ENCODE peak calls at places on chromosomes 7 and 10, in ten cellular contexts. T is thyroid gland, U is ovary, X is IMR-90, W is GM12878, E is stomach, I is HepG2, G is A549, A is upper lobe of left lung, Y is H54. P is an unnamed sample.
A peak's percentile ranks its signal among the peaks of the same experiment; 100 is the strongest.

GRCh38 chr7:75624134-75624832 is 114.5 kb downstream of the HIP1 start:
- DNase-seq in T (peak; percentile 56), W (no peak), Y (no peak), A (no peak), E (peak; percentile 42), G (no peak), I (no peak), X (peak; percentile 72), U (peak; percentile 37), P (no peak)

GRCh38 chr10:93680414-93681047 is 21.9 kb downstream of the FRA10AC1 start:
- DNase-seq in W (no peak), X (peak; percentile 37), G (peak; percentile 69), Y (no peak), U (no peak), T (no peak), A (no peak), I (peak; percentile 38), E (no peak), P (peak; percentile 36)

GRCh38 chr10:22280078-22280477 is 36.1 kb upstream of the COMMD3 start:
- DNase-seq in W (no peak), Y (no peak), U (no peak), E (no peak), T (no peak), I (no peak), G (no peak), X (no peak), A (no peak), P (no peak)

GRCh38 chr10:80769700-80770160 is 232.0 kb downstream of the SH2D4B start:
- DNase-seq in G (no peak), E (no peak), T (no peak), X (no peak), U (no peak), W (no peak), A (no peak), I (no peak), Y (no peak), P (no peak)

GRCh38 chr7:96143495-96144259 is 178.2 kb downstream of the SLC25A13 start:
- DNase-seq in T (no peak), I (no peak), E (no peak), X (no peak), W (no peak), Y (no peak), U (no peak), A (no peak), G (no peak), P (no peak)

GRCh38 chr10:48446785-48447184 is 140.3 kb downstream of the MAPK8 start:
- DNase-seq in E (peak; percentile 21), W (no peak), U (no peak), Y (peak; percentile 1), A (no peak), X (no peak), I (no peak), T (no peak), G (no peak), P (no peak)

GRCh38 chr7:49775065-49775948 is 1.9 kb downstream of the VWC2 start:
- DNase-seq in Y (no peak), U (peak; percentile 46), A (peak; percentile 86), T (peak; percentile 48), I (no peak), X (no peak), W (no peak), E (no peak), G (no peak), P (no peak)

GRCh38 chr7:104985259-104985617 is 28.8 kb upstream of the KMT2E start:
- DNase-seq in A (no peak), I (no peak), G (no peak), W (no peak), T (no peak), Y (no peak), E (no peak), U (no peak), X (no peak), P (no peak)

GRCh38 chr10:73517166-73517888 is 21.5 kb upstream of the PPP3CB start:
- DNase-seq in Y (no peak), W (no peak), T (no peak), I (no peak), E (no peak), U (no peak), G (no peak), A (no peak), X (peak; percentile 51), P (no peak)

GRCh38 chr10:22620929-22621328 is 93.4 kb downstream of the PIP4K2A start:
- DNase-seq in Y (no peak), X (peak; percentile 28), G (no peak), W (no peak), I (no peak), A (no peak), T (no peak), U (no peak), E (no peak), P (no peak)

GRCh38 chr7:4805110-4805978 is 29.9 kb downstream of the AP5Z1 start:
- DNase-seq in W (no peak), E (no peak), I (no peak), Y (peak; percentile 74), G (no peak), X (no peak), A (peak; percentile 59), T (no peak), U (no peak), P (no peak)

GRCh38 chr10:71520042-71520441 is 123.3 kb downstream of the CDH23 start:
- DNase-seq in T (no peak), G (no peak), W (no peak), U (no peak), A (no peak), E (no peak), I (no peak), Y (no peak), X (peak; percentile 3), P (no peak)

GRCh38 chr7:52719677-52720076 is 315.8 kb upstream of the POM121L12 start:
- DNase-seq in W (no peak), E (no peak), A (no peak), X (no peak), I (no peak), G (no peak), U (no peak), T (no peak), Y (no peak), P (no peak)

DNA sequence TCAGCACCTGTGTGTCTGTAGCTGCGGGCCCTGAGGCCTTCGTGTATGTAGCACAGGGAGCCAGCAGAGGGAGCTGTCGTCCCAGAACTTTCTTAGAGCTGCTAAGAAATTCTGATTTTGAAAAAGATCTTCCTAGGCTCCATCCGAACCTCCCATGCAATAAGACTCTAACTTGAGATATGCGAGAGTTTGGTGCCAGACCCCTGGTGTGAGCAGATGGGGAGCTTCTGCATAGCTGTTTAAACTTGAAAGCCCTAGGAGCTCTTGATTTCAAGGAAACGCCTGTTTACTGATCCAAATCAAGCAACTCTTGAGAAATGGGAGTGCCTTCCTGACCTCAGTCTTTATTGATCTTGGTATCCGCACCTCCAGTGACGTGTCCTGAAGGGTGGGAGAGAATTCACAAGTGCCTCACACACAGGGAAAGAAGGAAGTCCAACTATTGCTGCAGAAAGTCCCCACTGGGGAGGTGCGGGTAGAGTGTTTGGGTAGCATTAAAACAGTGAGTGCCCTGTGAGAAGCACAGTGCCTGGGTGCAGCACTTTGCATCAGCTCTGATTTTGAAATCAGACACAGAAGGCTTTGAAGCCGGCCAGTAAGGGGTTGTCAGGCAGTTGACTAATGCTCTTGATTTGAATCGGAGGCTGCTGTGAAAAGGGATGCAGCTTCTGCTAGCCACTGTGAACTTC is 66.4 kb upstream of the STRIP2 start:
- DNase-seq in U (peak; percentile 75), W (peak; percentile 57), I (peak; percentile 36), T (peak; percentile 86), A (no peak), X (peak; percentile 72), Y (peak; percentile 41), E (peak; percentile 82), G (peak; percentile 76), P (peak; percentile 86)
- TF ChIP-seq POLR2A in U (no peak), W (peak; percentile 44), I (no peak), T (no peak), A (peak; percentile 27), X (no peak), Y (no peak), E (peak; percentile 46), G (no peak), P (no peak)

GRCh38 chr7:35037526-35038339 is 448 bp upstream of the DPY19L1 start:
- DNase-seq in G (peak; percentile 93), T (peak; percentile 97), U (peak; percentile 96), I (peak; percentile 79), A (peak; percentile 99), E (peak; percentile 97), Y (peak; percentile 99), W (no peak), X (peak; percentile 94), P (peak; percentile 95)
- TF ChIP-seq POLR2A in G (peak; percentile 72), T (no peak), U (no peak), I (peak; percentile 66), A (no peak), E (no peak), Y (peak; percentile 86), W (peak; percentile 56), X (peak; percentile 36), P (peak; percentile 40)

DNA sequence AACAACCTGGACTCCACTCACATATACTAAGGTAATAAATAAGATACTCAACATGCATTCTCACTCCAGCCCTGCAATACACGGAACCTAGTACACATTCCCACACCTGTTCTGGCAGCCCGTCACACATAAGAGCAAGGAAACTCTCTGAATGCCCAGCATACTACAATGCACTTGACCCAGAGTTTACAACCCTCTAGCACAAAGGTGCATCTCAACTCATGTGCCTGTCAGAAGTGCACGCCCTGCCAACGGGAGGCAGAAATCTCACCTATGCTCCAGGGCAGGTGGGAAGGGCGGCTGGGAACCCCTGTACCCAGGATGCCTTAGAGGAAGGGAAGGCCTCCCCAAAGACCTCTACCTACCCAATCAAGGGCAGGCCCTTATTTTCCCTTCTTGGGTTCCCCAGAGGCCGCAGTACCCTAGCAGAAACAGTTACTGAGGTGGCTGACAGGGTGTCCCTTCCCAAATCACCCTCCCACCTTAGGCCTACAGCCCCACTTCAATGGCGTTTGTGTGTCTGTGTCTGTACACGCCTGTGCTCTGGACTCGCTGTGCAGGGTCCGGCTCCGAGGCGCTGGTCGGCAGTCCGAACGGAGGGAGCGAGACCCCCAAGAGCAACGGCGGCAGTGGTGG is 2.0 kb downstream of the EVX1 start:
- DNase-seq in G (no peak), Y (no peak), U (no peak), T (no peak), X (no peak), E (no peak), W (no peak), I (no peak), A (no peak), P (no peak)
- TF ChIP-seq POLR2A in G (no peak), Y (no peak), U (no peak), T (no peak), X (no peak), E (no peak), W (no peak), I (no peak), A (no peak), P (no peak)

DNA sequence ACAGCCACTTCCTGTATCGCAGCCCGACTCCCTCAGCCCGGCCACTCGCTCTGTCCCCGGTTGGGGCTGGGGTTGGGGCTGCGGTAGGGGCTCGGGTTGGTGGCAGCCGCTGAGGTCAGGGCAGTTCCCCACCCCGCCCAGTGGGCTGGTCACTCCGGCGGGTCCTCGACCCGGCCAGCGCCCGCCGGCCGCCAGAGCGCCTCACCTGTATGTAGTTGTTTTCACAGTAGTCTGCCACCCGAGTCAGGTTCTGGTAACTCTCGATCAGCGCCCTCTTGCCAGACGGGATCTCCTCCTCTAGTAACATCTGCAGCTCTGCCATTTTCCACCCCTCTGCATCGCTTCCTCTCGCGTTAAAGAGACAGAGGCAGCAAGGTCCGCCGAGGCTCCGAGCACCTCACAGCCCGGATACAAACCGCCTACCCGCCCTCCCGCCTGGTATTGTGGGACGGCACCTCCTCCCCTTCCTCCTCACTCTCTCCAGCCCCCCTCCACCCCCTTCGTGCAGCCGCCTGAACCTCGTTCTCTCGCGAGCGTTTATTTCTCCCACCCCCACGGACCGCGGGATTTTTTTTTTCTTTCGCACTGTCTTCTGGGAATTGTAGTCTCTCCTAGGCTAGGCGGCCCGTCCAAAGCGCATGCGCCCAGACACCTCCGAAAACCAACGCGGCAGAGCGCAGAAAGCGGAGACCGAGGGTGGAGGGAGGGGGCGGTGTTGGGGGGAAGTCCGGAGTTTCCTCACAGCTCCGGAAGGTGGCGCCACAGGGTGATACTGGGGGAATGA is at the start of gene ABI1:
- DNase-seq in U (peak; percentile 98), W (peak; percentile 98), I (peak; percentile 98), Y (peak; percentile 77), G (peak; percentile 98), T (peak; percentile 98), X (peak; percentile 98), E (peak; percentile 97), A (peak; percentile 93), P (peak; percentile 99)
- TF ChIP-seq POLR2A in U (peak; percentile 94), W (peak; percentile 93), I (peak; percentile 94), Y (peak; percentile 93), G (peak; percentile 87), T (peak; percentile 92), X (peak; percentile 86), E (peak; percentile 96), A (peak; percentile 95), P (peak; percentile 93)